ENCODE peak calls at places on chromosomes 7 and 10, in four cellular contexts. V is HCT116, A is HepG2, Y is K562. U is an unnamed sample.

GRCh38 chr10:69835875-69836727 is 34.4 kb downstream of the COL13A1 start:
- DNase-seq in Y (no peak), V (no peak), A (no peak), U (no peak)

GRCh38 chr10:123840714-123841113 is 50.9 kb downstream of the CPXM2 start:
- DNase-seq in V (no peak), A (no peak), Y (no peak), U (no peak)

GRCh38 chr7:44661233-44661632 is 54.8 kb downstream of the OGDH start:
- DNase-seq in A (no peak), Y (no peak), V (no peak), U (no peak)

GRCh38 chr7:112594397-112594796 is 113.6 kb downstream of the LSMEM1 start:
- DNase-seq in Y (no peak), A (no peak), V (no peak), U (no peak)

GRCh38 chr7:101620991-101621390 is 8.1 kb downstream of the MYL10 start:
- DNase-seq in V (no peak), A (no peak), Y (no peak), U (no peak)

GRCh38 chr7:15507235-15507634 is 54.6 kb downstream of the AGMO start:
- DNase-seq in Y (no peak), V (no peak), A (no peak), U (no peak)

GRCh38 chr7:104969183-104969582 is 44.8 kb upstream of the KMT2E start:
- DNase-seq in V (no peak), A (no peak), Y (no peak), U (no peak)

GRCh38 chr10:22333167-22333566 is 12.1 kb upstream of the SPAG6 start:
- DNase-seq in A (no peak), V (no peak), Y (no peak), U (no peak)

GRCh38 chr10:46520941-46521340 is 35.5 kb downstream of the GPRIN2 start:
- DNase-seq in V (no peak), A (no peak), Y (no peak), U (no peak)

GRCh38 chr7:43648725-43649406 is 66.0 kb downstream of the STK17A start:
- DNase-seq in A (no peak), V (no peak), Y (no peak), U (no peak)

GRCh38 chr10:13775786-13776780 is 189.3 kb downstream of the PRPF18 start:
- DNase-seq in V (no peak), Y (no peak), A (no peak), U (no peak)

GRCh38 chr7:108062250-108063014 is 59.5 kb upstream of the LAMB1 start:
- DNase-seq in V (no peak), A (no peak), Y (no peak), U (no peak)

GRCh38 chr7:111867348-111867931 is 305.1 kb upstream of the IMMP2L start:
- DNase-seq in Y (no peak), A (no peak), V (no peak), U (no peak)

GRCh38 chr7:55060690-55061414 is 42.0 kb downstream of the EGFR start:
- DNase-seq in V (no peak), A (no peak), Y (no peak), U (no peak)

GRCh38 chr7:119935418-119936025 is 337.5 kb upstream of the KCND2 start:
- DNase-seq in V (peak), Y (no peak), A (peak), U (peak)

GRCh38 chr7:120857558-120858298 is at the start of gene TSPAN12:
- DNase-seq in A (peak), V (peak), Y (peak), U (no peak)

GRCh38 chr7:74474271-74474865 is 20.7 kb downstream of the GTF2IRD1 start:
- DNase-seq in V (no peak), A (no peak), Y (no peak), U (no peak)

GRCh38 chr10:510415-510881 is 179.0 kb downstream of the DIP2C start:
- DNase-seq in V (no peak), Y (no peak), A (no peak), U (no peak)

GRCh38 chr7:158694650-158695049 is 10.0 kb downstream of the NCAPG2 start:
- DNase-seq in V (no peak), A (no peak), Y (no peak), U (no peak)

GRCh38 chr10:68558478-68558877 is 1.7 kb upstream of the TET1 start:
- DNase-seq in Y (no peak), A (no peak), V (no peak), U (no peak)

GRCh38 chr7:123979876-123980275 is 53.0 kb downstream of the TMEM229A start:
- DNase-seq in A (no peak), V (no peak), Y (no peak), U (no peak)

GRCh38 chr10:87960230-87960629 is 96.8 kb downstream of the PTEN start:
- DNase-seq in Y (no peak), A (no peak), V (no peak), U (peak)

GRCh38 chr7:13801669-13802068 is 187.8 kb downstream of the ETV1 start:
- DNase-seq in V (no peak), A (no peak), Y (no peak), U (no peak)

GRCh38 chr7:94698275-94698674 is 42.3 kb upstream of the SGCE start:
- DNase-seq in A (peak), Y (no peak), V (peak), U (peak)
- TF ChIP-seq TCF7L2 in A (no peak), Y (no peak), V (no peak), U (no peak)

DNA sequence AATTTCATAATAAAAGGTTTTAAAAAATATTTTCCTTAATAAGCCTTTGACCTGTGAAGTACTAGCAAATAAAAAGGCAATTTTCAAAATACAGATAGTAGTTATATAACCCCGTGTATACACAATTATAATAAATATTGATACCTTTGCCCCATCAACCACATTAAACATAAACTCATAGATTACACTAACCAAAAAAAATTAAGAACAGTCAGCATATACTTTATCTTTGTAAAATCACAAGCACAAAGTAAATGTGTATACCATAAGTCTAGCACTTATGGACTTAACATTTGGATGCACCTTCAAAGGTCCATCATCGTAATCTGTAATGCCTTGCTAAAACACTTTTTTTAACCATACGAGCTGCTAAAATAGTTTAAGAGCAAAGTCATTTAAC is 123.4 kb downstream of the SNX13 start:
- DNase-seq in A (no peak), V (no peak), Y (no peak), U (no peak)
- TF ChIP-seq CTCF in A (no peak), V (no peak), Y (no peak), U (no peak)

GRCh38 chr7:100613447-100614185 is 1.3 kb downstream of the MOSPD3 start:
- DNase-seq in V (no peak), A (no peak), Y (no peak), U (no peak)

GRCh38 chr7:100612730-100613446 is 548 bp downstream of the MOSPD3 start:
- DNase-seq in V (no peak), A (peak), Y (peak), U (no peak)

GRCh38 chr7:100607111-100607510 is 4.9 kb downstream of the PCOLCE start:
- DNase-seq in Y (no peak), A (no peak), V (no peak), U (no peak)

GRCh38 chr7:100614308-100614861 is 2.0 kb downstream of the MOSPD3 start:
- DNase-seq in Y (no peak), V (no peak), A (no peak), U (no peak)

DNA sequence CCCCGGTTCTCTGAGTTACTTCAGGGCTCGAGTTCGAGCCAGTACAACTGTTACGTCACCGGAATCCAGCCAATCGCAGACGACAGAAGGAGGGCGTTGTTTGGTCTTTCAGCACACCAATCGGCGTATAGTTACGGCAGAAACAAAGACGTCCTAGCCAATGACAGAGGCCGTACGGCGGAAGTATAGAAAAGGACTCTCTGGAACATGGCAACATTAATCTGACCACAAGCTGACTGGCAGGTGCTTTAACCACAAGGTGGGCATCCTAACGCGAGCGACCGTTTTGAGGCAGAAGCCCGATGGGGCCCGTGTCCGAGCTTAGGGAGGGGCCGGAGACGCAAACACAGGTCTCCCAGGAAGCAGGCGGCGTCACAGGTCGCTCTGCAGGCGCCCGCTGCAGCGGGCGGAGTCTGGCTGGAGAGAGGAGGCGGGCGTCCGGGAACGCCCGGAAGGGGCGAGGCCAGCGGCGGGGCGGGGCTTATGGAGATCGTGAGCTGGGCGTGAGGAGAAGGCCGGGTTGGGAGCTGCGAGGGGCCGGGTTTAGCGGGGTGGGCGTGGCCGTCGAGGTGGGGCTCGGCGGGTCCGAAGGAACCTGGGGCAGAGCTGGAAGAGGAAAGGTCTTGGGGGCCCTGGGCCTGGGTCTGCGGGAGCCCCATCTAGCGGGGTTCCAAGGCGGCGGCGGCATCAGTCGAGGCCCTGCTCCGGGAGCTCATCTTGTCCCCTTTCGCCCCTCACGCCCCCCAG is at the start of gene MOSPD3:
- DNase-seq in V (peak), A (peak), Y (peak), U (peak)
- TF ChIP-seq REST in V (no peak), A (no peak), Y (peak), U (no peak)

GRCh38 chr10:110502851-110503301 is 5.2 kb downstream of the DUSP5 start:
- DNase-seq in V (no peak), Y (no peak), A (no peak), U (no peak)
- TF ChIP-seq TCF7L2 in V (no peak), Y (no peak), A (no peak), U (no peak)

GRCh38 chr7:139644191-139644590 is 120.7 kb downstream of the CLEC2L start:
- DNase-seq in A (no peak), Y (no peak), V (no peak), U (no peak)
- TF ChIP-seq CTCF in A (no peak), Y (no peak), V (no peak), U (no peak)

GRCh38 chr7:29162577-29162976 is 16.2 kb upstream of the CPVL start:
- DNase-seq in A (no peak), V (no peak), Y (no peak), U (no peak)

GRCh38 chr7:29160080-29160479 is 13.7 kb upstream of the CPVL start:
- DNase-seq in Y (no peak), A (no peak), V (no peak), U (no peak)

GRCh38 chr7:29156798-29157461 is 10.6 kb upstream of the CPVL start:
- DNase-seq in A (no peak), V (no peak), Y (no peak), U (no peak)

GRCh38 chr7:29161226-29161625 is 14.9 kb upstream of the CPVL start:
- DNase-seq in V (no peak), A (no peak), Y (no peak), U (no peak)

DNA sequence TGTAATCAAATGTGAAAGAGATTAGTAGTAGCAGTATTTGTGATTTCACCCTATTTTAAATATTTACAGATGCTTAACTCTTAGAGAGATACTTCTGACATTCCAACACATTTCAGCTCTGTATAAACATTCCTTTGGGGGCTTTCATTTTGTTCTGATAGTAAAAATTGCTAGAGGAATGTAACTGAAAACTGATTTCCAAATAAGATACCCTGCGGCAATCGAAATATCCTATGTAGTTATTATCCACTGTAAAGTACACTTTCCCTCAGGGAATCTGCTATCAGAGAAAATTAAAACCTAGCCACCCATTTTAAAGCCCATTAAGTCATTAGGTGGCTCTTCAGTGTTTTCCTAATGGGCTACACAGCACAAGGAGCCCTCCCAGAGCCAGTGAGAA is 12.4 kb upstream of the CPVL start:
- DNase-seq in A (no peak), Y (no peak), V (no peak), U (no peak)
- TF ChIP-seq REST in A (no peak), Y (no peak), V (no peak), U (no peak)